ENCODE peak calls at places on chromosomes 13 and 19, in ten cellular contexts. E, Z, N, B, F, J, M, V, K and D are unnamed samples.

GRCh38 chr13:48377857-48378256 is 35.1 kb downstream of the LPAR6 start:
- ATAC-seq in E (no peak), Z (no peak), N (no peak), B (no peak), F (no peak), J (no peak), M (no peak), V (no peak), K (no peak), D (no peak)

GRCh38 chr19:28652790-28653189 is 560.2 kb downstream of the UQCRFS1 start:
- ATAC-seq in E (no peak), Z (no peak), N (no peak), B (no peak), F (no peak), J (no peak), M (no peak), V (no peak), K (no peak), D (no peak)

GRCh38 chr13:89380101-89380500 is 1708.9 kb downstream of the SLITRK5 start:
- ATAC-seq in E (no peak), Z (no peak), N (peak; percentile 37), B (peak; percentile 71), F (no peak), J (peak; percentile 61), M (no peak), V (no peak), K (peak; percentile 20), D (no peak)

GRCh38 chr13:25267715-25268114 is 19.6 kb downstream of the MTMR6 start:
- ATAC-seq in E (no peak), Z (no peak), N (no peak), B (no peak), F (no peak), J (no peak), M (no peak), V (peak; percentile 77), K (peak; percentile 58), D (no peak)

GRCh38 chr19:16026131-16026530 is 50.2 kb upstream of the TPM4 start:
- ATAC-seq in E (no peak), Z (no peak), N (no peak), B (no peak), F (no peak), J (no peak), M (no peak), V (no peak), K (no peak), D (no peak)

GRCh38 chr19:55471266-55471665 is 5.2 kb upstream of the ZNF628 start:
- ATAC-seq in E (no peak), Z (no peak), N (no peak), B (no peak), F (no peak), J (no peak), M (no peak), V (no peak), K (no peak), D (no peak)

GRCh38 chr19:40225440-40226305 is 816 bp downstream of the CCNP start:
- ATAC-seq in E (no peak), Z (peak; percentile 35), N (no peak), B (no peak), F (no peak), J (peak; percentile 43), M (no peak), V (no peak), K (no peak), D (no peak)

GRCh38 chr13:100131863-100132574 is 43.1 kb downstream of the PCCA start:
- ATAC-seq in E (no peak), Z (peak; percentile 69), N (no peak), B (peak; percentile 44), F (peak; percentile 54), J (no peak), M (no peak), V (peak; percentile 71), K (peak; percentile 52), D (no peak)

GRCh38 chr13:23922005-23922932 is 25.0 kb upstream of the C1QTNF9B start:
- ATAC-seq in E (no peak), Z (no peak), N (peak; percentile 74), B (no peak), F (peak; percentile 22), J (peak; percentile 28), M (no peak), V (no peak), K (peak; percentile 93), D (no peak)

GRCh38 chr13:23918208-23918607 is 20.9 kb upstream of the C1QTNF9B start:
- ATAC-seq in E (no peak), Z (no peak), N (no peak), B (no peak), F (no peak), J (no peak), M (no peak), V (no peak), K (no peak), D (no peak)

GRCh38 chr13:23919006-23919405 is 21.7 kb upstream of the C1QTNF9B start:
- ATAC-seq in E (no peak), Z (no peak), N (no peak), B (no peak), F (no peak), J (no peak), M (no peak), V (no peak), K (no peak), D (no peak)

GRCh38 chr13:23921451-23921888 is 24.2 kb upstream of the C1QTNF9B start:
- ATAC-seq in E (peak; percentile 38), Z (no peak), N (peak; percentile 39), B (peak; percentile 74), F (peak; percentile 58), J (peak; percentile 67), M (peak; percentile 38), V (no peak), K (peak; percentile 87), D (no peak)

GRCh38 chr13:23923031-23923430 is 25.7 kb upstream of the C1QTNF9B start:
- ATAC-seq in E (no peak), Z (no peak), N (no peak), B (no peak), F (no peak), J (no peak), M (no peak), V (no peak), K (no peak), D (no peak)
- TF ChIP-seq CTCF in E (no peak), Z (no peak), N (no peak), B (no peak), F (no peak), J (no peak), M (no peak), V (no peak), K (no peak), D (no peak)

DNA sequence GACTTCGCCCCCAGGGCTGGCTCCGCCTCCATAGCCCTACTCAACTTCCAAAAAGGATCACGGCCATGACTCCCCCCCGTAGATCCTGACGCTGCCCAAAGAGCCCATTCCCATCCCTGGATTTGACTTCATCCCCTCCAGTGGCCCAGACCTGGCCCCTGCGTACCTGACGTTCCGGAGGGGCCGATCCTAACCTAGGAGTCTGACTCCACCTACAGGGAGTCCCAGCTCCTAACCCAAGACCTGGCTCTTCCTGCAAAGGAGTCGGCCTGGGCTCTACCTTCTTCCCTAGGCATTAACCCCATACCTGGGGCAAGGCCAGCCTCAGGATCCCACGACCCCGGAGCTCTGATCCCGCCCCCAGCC is 10.8 kb downstream of the STAP2 start:
- ATAC-seq in E (no peak), Z (peak; percentile 39), N (peak; percentile 5), B (peak; percentile 48), F (no peak), J (peak; percentile 27), M (peak; percentile 34), V (peak; percentile 50), K (peak; percentile 6), D (peak; percentile 9)
- H3K4me3 ChIP-seq in E (peak overlapping the region; percentile 48), Z (peak overlapping the region; percentile 16), N (peak overlapping the region; percentile 18), B (no peak overlapping the region), F (peak overlapping the region; percentile 55), J (peak overlapping the region; percentile 44), M (no peak overlapping the region), V (peak overlapping the region; percentile 54), K (peak overlapping the region; percentile 39), D (peak overlapping the region; percentile 28)

GRCh38 chr19:1979017-1979416 is 36.5 kb downstream of the BTBD2 start:
- ATAC-seq in E (no peak), Z (no peak), N (no peak), B (no peak), F (no peak), J (no peak), M (no peak), V (no peak), K (no peak), D (no peak)

GRCh38 chr19:1980068-1980467 is 35.4 kb downstream of the BTBD2 start:
- ATAC-seq in E (no peak), Z (no peak), N (no peak), B (no peak), F (no peak), J (no peak), M (no peak), V (no peak), K (no peak), D (no peak)

GRCh38 chr19:1980782-1981181 is 34.7 kb downstream of the BTBD2 start:
- ATAC-seq in E (no peak), Z (no peak), N (no peak), B (no peak), F (no peak), J (no peak), M (no peak), V (no peak), K (no peak), D (no peak)

GRCh38 chr19:1978346-1978894 is 37.1 kb downstream of the BTBD2 start:
- ATAC-seq in E (no peak), Z (no peak), N (no peak), B (no peak), F (no peak), J (no peak), M (no peak), V (no peak), K (no peak), D (no peak)

GRCh38 chr19:1979642-1980041 is 35.9 kb downstream of the BTBD2 start:
- ATAC-seq in E (no peak), Z (no peak), N (no peak), B (no peak), F (no peak), J (no peak), M (no peak), V (no peak), K (no peak), D (no peak)
- TF ChIP-seq CTCF in E (no peak), Z (no peak), N (no peak), B (no peak), F (no peak), J (no peak), M (no peak), V (no peak), K (no peak), D (no peak)

GRCh38 chr13:109400192-109400591 is 386.2 kb downstream of the IRS2 start:
- ATAC-seq in E (peak; percentile 49), Z (no peak), N (no peak), B (peak; percentile 68), F (peak; percentile 64), J (peak; percentile 36), M (no peak), V (no peak), K (peak; percentile 74), D (no peak)

GRCh38 chr13:109400625-109401257 is 385.6 kb downstream of the IRS2 start:
- ATAC-seq in E (no peak), Z (no peak), N (no peak), B (no peak), F (peak; percentile 73), J (peak; percentile 65), M (no peak), V (no peak), K (no peak), D (no peak)

GRCh38 chr13:109402976-109403375 is 383.4 kb downstream of the IRS2 start:
- ATAC-seq in E (no peak), Z (no peak), N (no peak), B (no peak), F (peak; percentile 38), J (peak; percentile 91), M (no peak), V (no peak), K (peak; percentile 72), D (no peak)

GRCh38 chr13:109401307-109401706 is 385.1 kb downstream of the IRS2 start:
- ATAC-seq in E (no peak), Z (no peak), N (no peak), B (no peak), F (no peak), J (no peak), M (no peak), V (no peak), K (no peak), D (no peak)

GRCh38 chr13:109401891-109402290 is 384.5 kb downstream of the IRS2 start:
- ATAC-seq in E (no peak), Z (no peak), N (no peak), B (no peak), F (no peak), J (no peak), M (no peak), V (no peak), K (no peak), D (no peak)
- H3K4me3 ChIP-seq in E (no peak overlapping the region), Z (no peak overlapping the region), N (no peak overlapping the region), B (no peak overlapping the region), F (no peak overlapping the region), J (no peak overlapping the region), M (no peak overlapping the region), V (no peak overlapping the region), K (no peak overlapping the region), D (no peak overlapping the region)